ENCODE peak calls at places on chromosomes 4 and X, in five cellular contexts. V is foreskin keratinocyte, K is mucosa of descending colon, D is left lung, A is lower leg skin. Q is an unnamed sample.

GRCh38 chr4:37628977-37629609 is 57.1 kb downstream of the RELL1 start:
- DNase-seq in D (peak; percentile 36), K (no peak), A (peak; percentile 46), V (no peak), Q (no peak)

GRCh38 chr4:16862688-16863087 is 35.8 kb downstream of the LDB2 start:
- DNase-seq in V (no peak), D (no peak), K (no peak), A (no peak), Q (no peak)

GRCh38 chr4:121927948-121928347 is 23.9 kb downstream of the TRPC3 start:
- DNase-seq in V (no peak), D (no peak), K (no peak), A (no peak), Q (no peak)

GRCh38 chr4:62457356-62457755 is 1257.2 kb downstream of the ADGRL3 start:
- DNase-seq in A (no peak), D (no peak), V (peak; percentile 39), K (no peak), Q (no peak)

GRCh38 chr4:79576480-79576803 is 168.4 kb upstream of the GK2 start:
- DNase-seq in V (no peak), A (no peak), D (no peak), K (no peak), Q (no peak)

GRCh38 chr4:31667701-31668100 is 947.5 kb downstream of the PCDH7 start:
- DNase-seq in V (no peak), D (no peak), K (no peak), A (no peak), Q (no peak)

GRCh38 chrX:70635669-70636068 is 191.0 kb downstream of the DLG3 start:
- DNase-seq in V (no peak), D (no peak), K (no peak), A (no peak), Q (no peak)

GRCh38 chrX:45135616-45136015 is 65.1 kb downstream of the DIPK2B start:
- DNase-seq in D (no peak), A (no peak), V (no peak), K (no peak), Q (no peak)

GRCh38 chr4:102517753-102518152 is 16.6 kb downstream of the NFKB1 start:
- DNase-seq in D (no peak), V (no peak), A (no peak), K (no peak), Q (no peak)

GRCh38 chr4:121034010-121034409 is 38.3 kb downstream of the NDNF start:
- DNase-seq in A (no peak), D (no peak), V (peak; percentile 7), K (no peak), Q (no peak)

GRCh38 chrX:630007-630921 is at the start of gene SHOX:
- DNase-seq in A (peak; percentile 13), D (no peak), V (no peak), K (no peak), Q (no peak)

GRCh38 chrX:11287505-11287904 is 5.7 kb upstream of the AMELX start:
- DNase-seq in A (no peak), D (no peak), V (no peak), K (no peak), Q (no peak)

GRCh38 chrX:8783100-8784098 is 17.8 kb downstream of the FAM9A start:
- DNase-seq in K (no peak), V (no peak), D (no peak), A (no peak), Q (no peak)

GRCh38 chrX:7926501-7926900 is 712 bp downstream of the PNPLA4 start:
- DNase-seq in A (no peak), D (no peak), V (no peak), K (no peak), Q (no peak)

GRCh38 chr4:147480891-147481576 is at the start of gene EDNRA:
- DNase-seq in A (no peak), V (no peak), K (peak; percentile 44), D (peak; percentile 38), Q (no peak)

GRCh38 chrX:6693051-6693450 is 158.1 kb upstream of the VCX3A start:
- DNase-seq in V (no peak), A (no peak), K (no peak), D (no peak), Q (no peak)

GRCh38 chrX:108735680-108736508 is 469 bp downstream of the IRS4 start:
- DNase-seq in D (no peak), K (no peak), A (no peak), V (no peak), Q (peak; percentile 33)

Q was measured in Peyer's patch.